ENCODE peak calls at places on chromosomes 3 and 15, in ten cellular contexts. Q, N, G, R, I, M, J, E, S and Y are unnamed samples.

GRCh38 chr3:42612928-42613327 is 12.4 kb downstream of the NKTR start:
- DNase-seq in Q (no peak), G (no peak), E (no peak), N (no peak), S (no peak), I (no peak), R (no peak), J (no peak), M (peak; percentile 2), Y (no peak)

GRCh38 chr3:120177151-120177550 is 82.9 kb upstream of the GSK3B start:
- DNase-seq in N (no peak), R (no peak), S (peak; percentile 58), Q (no peak), M (no peak), I (peak; percentile 82), G (peak; percentile 60), J (no peak), E (peak; percentile 93), Y (peak; percentile 77)

GRCh38 chr3:25683882-25684281 is 19.2 kb upstream of the TOP2B start:
- DNase-seq in E (no peak), Q (no peak), I (no peak), S (no peak), J (no peak), N (no peak), G (no peak), R (no peak), M (no peak), Y (no peak)

GRCh38 chr3:172824229-172824628 is 73.7 kb downstream of the ECT2 start:
- DNase-seq in R (no peak), E (no peak), G (no peak), J (no peak), I (no peak), Q (no peak), S (no peak), N (no peak), M (no peak), Y (no peak)

GRCh38 chr3:98361289-98361688 is 7.6 kb downstream of the OR5K4 start:
- DNase-seq in J (no peak), E (no peak), G (no peak), I (no peak), S (no peak), Q (no peak), N (no peak), M (no peak), R (no peak), Y (no peak)

GRCh38 chr3:73298243-73299183 is 237.1 kb downstream of the EBLN2 start:
- DNase-seq in E (no peak), G (no peak), S (no peak), J (no peak), R (no peak), N (no peak), M (no peak), I (no peak), Q (no peak), Y (no peak)

GRCh38 chr3:12158387-12159226 is at the start of gene TIMP4:
- DNase-seq in G (peak; percentile 46), Q (no peak), J (no peak), E (peak; percentile 76), M (no peak), N (peak; percentile 75), I (peak; percentile 66), S (no peak), R (peak; percentile 49), Y (no peak)

GRCh38 chr15:76426941-76427340 is 90.4 kb downstream of the ISL2 start:
- DNase-seq in Q (no peak), R (no peak), J (no peak), M (no peak), S (no peak), E (no peak), I (no peak), N (no peak), G (no peak), Y (no peak)

GRCh38 chr15:80152896-80153876 is at the start of gene FAH:
- DNase-seq in E (peak; percentile 72), M (peak; percentile 72), S (no peak), R (no peak), N (peak; percentile 51), I (peak; percentile 64), J (peak; percentile 86), G (no peak), Q (no peak), Y (no peak)

DNA sequence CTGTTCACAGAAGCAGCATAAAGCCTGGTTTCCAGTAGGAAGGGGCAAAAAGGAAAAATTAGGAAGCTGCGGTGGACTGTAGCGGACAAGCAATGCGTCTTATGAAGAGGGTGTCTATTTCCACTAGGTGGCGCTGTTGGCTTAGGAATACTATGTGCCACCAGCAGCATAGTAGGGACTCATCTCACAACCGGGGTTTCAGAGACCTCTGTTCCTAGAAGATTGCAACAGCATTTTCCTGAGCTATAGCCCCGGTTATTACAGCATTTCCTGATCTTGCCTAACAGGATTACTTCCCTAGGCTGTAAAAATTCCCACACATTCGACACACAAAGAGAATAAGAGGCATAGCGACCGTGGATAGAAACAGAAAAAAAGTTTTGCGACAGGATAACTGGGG is 683.0 kb downstream of the TBL1XR1 start:
- DNase-seq in G (no peak), S (no peak), R (no peak), N (no peak), M (peak; percentile 33), Q (peak; percentile 39), J (no peak), I (peak; percentile 42), E (peak; percentile 78), Y (peak; percentile 1)
- TF ChIP-seq CTCF in G (peak; percentile 29), S (peak; percentile 52), R (no peak), N (peak; percentile 28), M (peak; percentile 19), Q (peak; percentile 85), J (no peak), I (peak; percentile 56), E (peak; percentile 48), Y (peak; percentile 56)

GRCh38 chr3:126394179-126394976 is at the start of gene CFAP100:
- DNase-seq in N (no peak), I (peak; percentile 27), S (no peak), R (peak; percentile 44), G (peak; percentile 78), E (peak; percentile 67), M (no peak), J (peak; percentile 74), Q (no peak), Y (no peak)
- H3K4me3 ChIP-seq in N (no peak within 1 kb of the TSS), I (no peak within 1 kb of the TSS), S (no peak within 1 kb of the TSS), R (peak within 1 kb of the TSS; percentile 32), G (peak within 1 kb of the TSS; percentile 36), E (peak within 1 kb of the TSS; percentile 9), M (no peak within 1 kb of the TSS), J (peak within 1 kb of the TSS; percentile 23), Q (no peak within 1 kb of the TSS), Y (no peak within 1 kb of the TSS)

DNA sequence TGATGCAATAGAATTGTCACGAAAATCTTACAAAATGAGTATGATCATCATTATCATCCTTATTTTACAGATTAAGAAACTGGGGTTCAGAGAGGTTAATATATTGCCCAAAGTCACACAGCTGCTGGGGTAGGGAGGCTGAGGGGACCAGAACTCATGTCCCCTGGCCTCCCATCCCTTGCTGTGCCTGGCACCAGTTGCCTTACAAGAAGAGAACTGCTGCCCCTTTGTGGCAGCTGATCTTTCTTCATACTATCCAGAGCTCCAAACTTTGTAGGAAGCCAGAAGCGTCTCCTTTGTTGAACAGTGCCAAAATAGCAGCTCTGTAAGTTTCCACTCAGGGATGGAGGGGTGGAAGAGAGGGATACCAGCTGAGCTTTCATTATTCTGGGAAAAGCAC is 236.8 kb upstream of the TBC1D5 start:
- DNase-seq in Q (no peak), E (peak; percentile 9), M (peak; percentile 84), G (no peak), R (no peak), N (no peak), J (no peak), I (no peak), S (no peak), Y (no peak)
- TF ChIP-seq CTCF in Q (no peak), E (no peak), M (no peak), G (no peak), R (no peak), N (no peak), J (no peak), I (peak; percentile 7), S (no peak), Y (peak; percentile 27)

DNA sequence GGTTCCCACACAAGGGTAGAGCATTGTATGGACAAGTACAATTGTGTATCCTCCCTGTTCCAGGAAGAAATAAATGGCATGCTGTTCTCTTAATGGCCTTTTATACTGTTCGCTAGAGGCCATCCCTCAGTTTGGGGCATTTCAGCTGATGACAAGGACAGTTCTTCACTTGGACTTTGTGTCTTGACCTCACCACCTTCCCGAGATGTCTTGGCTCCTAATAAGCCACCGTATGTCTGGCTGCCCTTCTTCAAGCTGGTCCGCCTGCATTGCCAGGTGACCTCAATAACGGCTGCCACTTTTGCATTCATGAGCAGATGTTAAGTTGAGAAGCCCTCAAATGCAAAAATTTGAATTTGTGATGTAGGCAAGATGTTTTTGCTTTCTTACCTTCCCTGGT is 24.1 kb downstream of the ZBTB38 start:
- DNase-seq in N (no peak), J (no peak), G (no peak), S (no peak), M (no peak), R (no peak), E (no peak), I (no peak), Q (no peak), Y (no peak)
- H3K4me3 ChIP-seq in N (no peak overlapping the region), J (no peak overlapping the region), G (no peak overlapping the region), S (no peak overlapping the region), M (no peak overlapping the region), R (no peak overlapping the region), E (no peak overlapping the region), I (no peak overlapping the region), Q (no peak overlapping the region), Y (no peak overlapping the region)